ENCODE peak calls at places on chromosomes 3 and 15, in six cellular contexts. Q, A, S, J, E and M are unnamed samples.

GRCh38 chr3:159322322-159322939 is 520.6 kb downstream of the MFSD1 start:
- DNase-seq in Q (peak; percentile 30), A (peak; percentile 9), S (no peak), J (peak; percentile 23), E (peak; percentile 49), M (peak; percentile 70)

GRCh38 chr15:84601555-84601838 is 688 bp downstream of the ZSCAN2 start:
- DNase-seq in Q (no peak), A (no peak), S (no peak), J (no peak), E (no peak), M (no peak)

GRCh38 chr15:39279331-39279730 is 301.5 kb upstream of the THBS1 start:
- DNase-seq in Q (no peak), A (peak; percentile 85), S (no peak), J (no peak), E (no peak), M (no peak)

GRCh38 chr3:99823723-99824711 is 6.4 kb downstream of the CMSS1 start:
- DNase-seq in Q (no peak), A (no peak), S (no peak), J (peak; percentile 94), E (no peak), M (no peak)

GRCh38 chr3:119585867-119586570 is 6.7 kb downstream of the ADPRH start:
- DNase-seq in Q (no peak), A (no peak), S (no peak), J (no peak), E (peak; percentile 64), M (no peak)

GRCh38 chr3:149790698-149791097 is 1.7 kb downstream of the ANKUB1 start:
- DNase-seq in Q (no peak), A (no peak), S (no peak), J (no peak), E (no peak), M (no peak)

GRCh38 chr3:111610189-111610588 is 15.0 kb upstream of the ZBED2 start:
- DNase-seq in Q (peak; percentile 37), A (no peak), S (no peak), J (no peak), E (no peak), M (no peak)

GRCh38 chr3:25897019-25897418 is 107.1 kb downstream of the OXSM start:
- DNase-seq in Q (peak; percentile 25), A (no peak), S (no peak), J (peak; percentile 32), E (peak; percentile 27), M (peak; percentile 31)

GRCh38 chr3:47014036-47014435 is 34.6 kb downstream of the NBEAL2 start:
- DNase-seq in Q (no peak), A (no peak), S (no peak), J (no peak), E (no peak), M (no peak)

GRCh38 chr3:116386168-116386567 is 59.1 kb downstream of the LSAMP start:
- DNase-seq in Q (no peak), A (no peak), S (no peak), J (no peak), E (no peak), M (no peak)

GRCh38 chr3:13874891-13875290 is 5.0 kb downstream of the WNT7A start:
- DNase-seq in Q (no peak), A (no peak), S (no peak), J (no peak), E (no peak), M (no peak)

GRCh38 chr15:43241100-43241499 is 20.3 kb upstream of the EPB42 start:
- DNase-seq in Q (no peak), A (no peak), S (no peak), J (no peak), E (peak; percentile 35), M (no peak)

GRCh38 chr15:64398575-64398974 is 10.9 kb downstream of the TRIP4 start:
- DNase-seq in Q (no peak), A (no peak), S (no peak), J (no peak), E (no peak), M (no peak)

GRCh38 chr15:48802867-48803266 is 8.0 kb downstream of the CEP152 start:
- DNase-seq in Q (no peak), A (peak; percentile 57), S (no peak), J (peak; percentile 16), E (peak; percentile 93), M (no peak)

GRCh38 chr3:104245241-104245640 is 1121.5 kb upstream of the ALCAM start:
- DNase-seq in Q (no peak), A (no peak), S (no peak), J (no peak), E (no peak), M (no peak)

GRCh38 chr3:42503251-42503924 is 945 bp downstream of the VIPR1 start:
- DNase-seq in Q (peak; percentile 59), A (no peak), S (peak; percentile 58), J (peak; percentile 1), E (no peak), M (no peak)

GRCh38 chr15:96322401-96323249 is 7.9 kb upstream of the NR2F2 start:
- DNase-seq in Q (peak; percentile 15), A (no peak), S (no peak), J (no peak), E (peak; percentile 54), M (peak; percentile 78)

GRCh38 chr3:182331356-182331755 is 461.9 kb upstream of the ATP11B start:
- DNase-seq in Q (no peak), A (no peak), S (no peak), J (no peak), E (no peak), M (no peak)

GRCh38 chr3:39130693-39131265 is 22.6 kb downstream of the CSRNP1 start:
- DNase-seq in Q (no peak), A (no peak), S (no peak), J (no peak), E (no peak), M (no peak)

GRCh38 chr3:27483117-27484001 is 825 bp downstream of the SLC4A7 start:
- DNase-seq in Q (peak; percentile 61), A (peak; percentile 43), S (peak; percentile 72), J (peak; percentile 47), E (peak; percentile 85), M (peak; percentile 49)

GRCh38 chr15:80932989-80933388 is 56.6 kb downstream of the MESD start:
- DNase-seq in Q (peak; percentile 4), A (no peak), S (no peak), J (no peak), E (peak; percentile 24), M (no peak)

GRCh38 chr3:157067114-157067513 is 92.8 kb downstream of the CCNL1 start:
- DNase-seq in Q (no peak), A (no peak), S (no peak), J (no peak), E (no peak), M (no peak)

GRCh38 chr3:13713396-13713795 is 164.5 kb downstream of the FBLN2 start:
- DNase-seq in Q (no peak), A (no peak), S (peak; percentile 41), J (no peak), E (no peak), M (no peak)

GRCh38 chr3:177483182-177483967 is 286.1 kb upstream of the TBL1XR1 start:
- DNase-seq in Q (peak; percentile 24), A (no peak), S (no peak), J (peak; percentile 35), E (no peak), M (no peak)

GRCh38 chr15:77506311-77507150 is 85.8 kb downstream of the HMG20A start:
- DNase-seq in Q (peak; percentile 57), A (no peak), S (no peak), J (no peak), E (peak; percentile 62), M (no peak)

DNA sequence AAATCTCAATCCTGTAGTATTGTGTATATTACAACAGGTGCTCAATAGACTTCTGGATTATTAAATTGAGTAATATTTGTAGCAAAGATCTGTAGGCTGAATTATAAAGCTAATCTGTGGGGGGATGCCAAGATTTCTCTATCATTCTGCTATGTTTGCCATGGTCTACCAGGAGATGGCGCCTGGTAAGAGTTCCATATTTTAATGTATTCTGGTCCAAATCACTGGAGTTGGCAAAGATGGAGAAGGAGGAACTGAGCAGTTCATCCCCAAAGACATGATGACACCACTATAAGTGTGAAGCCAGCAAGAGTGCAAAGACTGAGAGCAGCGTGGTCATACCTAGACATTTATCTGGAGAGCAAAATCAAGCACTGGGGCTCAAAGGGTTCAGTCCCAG is 340.8 kb upstream of the TPRG1 start:
- DNase-seq in Q (peak; percentile 14), A (no peak), S (no peak), J (no peak), E (peak; percentile 43), M (no peak)
- TF ChIP-seq CTCF in Q (no peak), A (peak; percentile 34), S (no peak), J (peak; percentile 24), E (peak; percentile 40), M (no peak)

GRCh38 chr3:57110797-57111196 is 50.3 kb downstream of the SPATA12 start:
- DNase-seq in Q (no peak), A (no peak), S (no peak), J (peak; percentile 72), E (no peak), M (peak; percentile 24)

GRCh38 chr3:57110214-57110613 is 49.8 kb downstream of the SPATA12 start:
- DNase-seq in Q (no peak), A (no peak), S (no peak), J (no peak), E (no peak), M (no peak)

GRCh38 chr3:57108684-57109083 is 48.2 kb downstream of the SPATA12 start:
- DNase-seq in Q (no peak), A (no peak), S (no peak), J (no peak), E (no peak), M (no peak)

GRCh38 chr3:57109437-57110199 is 49.2 kb downstream of the SPATA12 start:
- DNase-seq in Q (no peak), A (no peak), S (no peak), J (no peak), E (no peak), M (no peak)

GRCh38 chr3:57112206-57112605 is 51.7 kb downstream of the SPATA12 start:
- DNase-seq in Q (no peak), A (no peak), S (no peak), J (no peak), E (no peak), M (peak; percentile 22)
- TF ChIP-seq CTCF in Q (no peak), A (peak; percentile 30), S (no peak), J (peak; percentile 28), E (peak; percentile 36), M (peak; percentile 23)

GRCh38 chr15:94855409-94856266 is 624.3 kb downstream of the MCTP2 start:
- DNase-seq in Q (no peak), A (no peak), S (no peak), J (no peak), E (no peak), M (no peak)

GRCh38 chr15:94858011-94858410 is 626.6 kb downstream of the MCTP2 start:
- DNase-seq in Q (no peak), A (no peak), S (no peak), J (no peak), E (no peak), M (no peak)

GRCh38 chr15:94856267-94856854 is 625.0 kb downstream of the MCTP2 start:
- DNase-seq in Q (no peak), A (no peak), S (no peak), J (no peak), E (no peak), M (no peak)

GRCh38 chr15:94857466-94857865 is 626.1 kb downstream of the MCTP2 start:
- DNase-seq in Q (no peak), A (no peak), S (no peak), J (no peak), E (no peak), M (no peak)

GRCh38 chr15:94855018-94855408 is 623.7 kb downstream of the MCTP2 start:
- DNase-seq in Q (no peak), A (no peak), S (no peak), J (no peak), E (no peak), M (no peak)
- TF ChIP-seq CTCF in Q (no peak), A (no peak), S (no peak), J (no peak), E (no peak), M (no peak)

GRCh38 chr3:48952510-48953118 is 34.0 kb downstream of the ARIH2 start:
- DNase-seq in Q (peak; percentile 74), A (no peak), S (no peak), J (peak; percentile 61), E (peak; percentile 34), M (peak; percentile 25)
- TF ChIP-seq CTCF in Q (no peak), A (peak; percentile 25), S (peak; percentile 6), J (peak; percentile 72), E (peak; percentile 50), M (peak; percentile 34)